ENCODE peak calls at places on chromosomes 5 and 9, in four cellular contexts. One of them, this sample, is unnamed.

GRCh38 chr9:126162611-126163381 is 163.8 kb upstream of the MVB12B start:
- DNase-seq in GM13977: no peak
- DNase-seq in glutamatergic neuron: no peak
- DNase-seq in endodermal cell: no peak
- DNase-seq in this sample: no peak

GRCh38 chr5:68285857-68286611 is 70.5 kb downstream of the PIK3R1 start:
- DNase-seq in endodermal cell: no peak
- DNase-seq in glutamatergic neuron: no peak
- DNase-seq in GM13977: peak; percentile 35
- DNase-seq in this sample: no peak

GRCh38 chr5:173919443-173919842 is 31.3 kb downstream of the CPEB4 start:
- DNase-seq in endodermal cell: no peak
- DNase-seq in GM13977: no peak
- DNase-seq in glutamatergic neuron: no peak
- DNase-seq in this sample: no peak

GRCh38 chr9:90801507-90802289 is at the start of gene SYK:
- DNase-seq in GM13977: no peak
- DNase-seq in endodermal cell: peak; percentile 84
- DNase-seq in glutamatergic neuron: peak; percentile 43
- DNase-seq in this sample: peak; percentile 57

GRCh38 chr5:134046801-134047707 is 42.3 kb upstream of the VDAC1 start:
- DNase-seq in GM13977: no peak
- DNase-seq in endodermal cell: peak; percentile 76
- DNase-seq in glutamatergic neuron: no peak
- DNase-seq in this sample: no peak

GRCh38 chr5:102638316-102638715 is 116.8 kb upstream of the PAM start:
- DNase-seq in GM13977: no peak
- DNase-seq in glutamatergic neuron: no peak
- DNase-seq in endodermal cell: no peak
- DNase-seq in this sample: no peak

GRCh38 chr5:133236976-133237375 is 185.2 kb downstream of the HSPA4 start:
- DNase-seq in glutamatergic neuron: no peak
- DNase-seq in endodermal cell: peak; percentile 42
- DNase-seq in GM13977: no peak
- DNase-seq in this sample: no peak

GRCh38 chr5:167912944-167913343 is 378.5 kb upstream of the WWC1 start:
- DNase-seq in GM13977: no peak
- DNase-seq in glutamatergic neuron: no peak
- DNase-seq in endodermal cell: no peak
- DNase-seq in this sample: no peak

GRCh38 chr5:113292535-113292934 is 142.3 kb downstream of the TSSK1B start:
- DNase-seq in endodermal cell: no peak
- DNase-seq in glutamatergic neuron: no peak
- DNase-seq in GM13977: no peak
- DNase-seq in this sample: no peak

DNA sequence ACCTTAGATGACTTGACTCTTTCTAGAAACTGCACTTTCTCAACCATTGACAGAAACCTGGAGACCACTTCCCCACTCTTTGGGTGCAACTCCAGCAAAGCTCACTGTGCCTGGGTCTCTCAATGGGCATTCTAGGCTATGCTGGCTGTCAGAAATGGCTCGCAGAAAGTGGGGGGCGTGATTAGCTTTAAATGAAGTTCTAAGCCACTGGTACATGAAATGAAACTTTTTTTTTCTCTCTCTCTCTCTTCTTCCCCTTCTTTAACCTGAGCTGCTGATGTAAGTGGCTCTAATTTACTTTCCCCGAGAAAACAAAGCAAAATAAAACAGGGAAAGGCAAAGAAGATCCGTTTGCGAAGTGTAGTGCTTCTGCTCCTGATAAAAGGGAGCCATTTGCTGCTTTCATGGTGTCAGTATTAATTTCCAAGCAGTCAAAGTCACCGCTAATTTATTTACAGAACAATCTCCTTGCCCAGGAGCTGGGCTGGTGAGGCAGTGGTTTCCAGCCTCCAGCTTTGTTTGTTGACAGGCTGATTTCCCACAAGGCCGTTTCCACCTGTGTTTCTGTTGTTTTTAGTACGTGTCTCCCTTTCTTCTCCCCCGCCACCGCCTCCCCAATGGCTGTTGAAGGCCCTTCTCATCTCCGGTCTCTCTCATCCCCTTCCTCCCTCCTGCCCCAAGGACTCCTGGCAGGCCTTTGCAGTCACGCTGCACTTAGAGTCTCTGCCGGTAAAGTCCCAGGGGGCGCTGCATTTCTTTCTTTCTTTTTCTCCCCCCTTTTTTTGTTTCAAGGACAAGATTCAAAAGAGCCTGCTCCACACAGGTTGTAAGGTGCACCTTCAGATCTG is 422.9 kb downstream of the EBF1 start:
- DNase-seq in GM13977: no peak
- DNase-seq in glutamatergic neuron: peak; percentile 38
- DNase-seq in endodermal cell: peak; percentile 84
- DNase-seq in this sample: peak; percentile 48
- TF ChIP-seq CTCF in GM13977: peak; percentile 24
- TF ChIP-seq CTCF in glutamatergic neuron: peak; percentile 20
- TF ChIP-seq CTCF in endodermal cell: peak; percentile 81
- TF ChIP-seq CTCF in this sample: peak; percentile 38

DNA sequence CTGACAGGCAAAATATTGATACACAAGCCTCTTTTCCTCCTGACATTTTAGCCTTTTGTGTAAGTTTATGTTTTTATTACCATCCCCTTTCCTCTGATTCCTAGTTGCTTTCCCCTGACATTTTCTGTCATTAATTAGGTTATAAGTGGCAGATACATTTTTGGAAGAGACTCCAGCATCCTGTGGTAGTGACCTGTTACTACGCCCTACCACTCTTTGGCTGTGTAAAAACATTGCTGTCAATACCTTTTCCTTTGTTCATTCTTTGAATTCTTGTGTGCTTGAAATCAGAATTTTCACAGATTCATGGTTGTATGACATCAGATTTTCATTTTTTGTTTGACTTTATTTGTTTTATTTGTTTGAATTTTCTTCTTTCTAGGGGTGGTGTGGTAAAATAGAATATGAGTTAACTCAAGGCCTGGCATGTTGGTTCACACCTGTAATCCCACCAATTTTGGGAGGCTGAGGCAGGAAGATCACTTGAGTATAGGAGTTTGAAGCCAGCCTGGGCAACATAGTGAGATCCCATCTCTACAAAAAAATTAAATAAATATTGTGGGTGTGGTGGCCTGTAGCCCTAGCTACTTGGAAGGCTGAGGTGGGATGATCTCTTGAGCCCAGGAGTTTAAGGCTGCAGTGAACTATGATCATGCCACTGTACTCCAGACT is 43.4 kb downstream of the UBE2R2 start:
- DNase-seq in glutamatergic neuron: no peak
- DNase-seq in GM13977: no peak
- DNase-seq in endodermal cell: no peak
- DNase-seq in this sample: no peak
- TF ChIP-seq CTCF in glutamatergic neuron: peak; percentile 31
- TF ChIP-seq CTCF in GM13977: no peak
- TF ChIP-seq CTCF in endodermal cell: peak; percentile 59
- TF ChIP-seq CTCF in this sample: peak; percentile 11

DNA sequence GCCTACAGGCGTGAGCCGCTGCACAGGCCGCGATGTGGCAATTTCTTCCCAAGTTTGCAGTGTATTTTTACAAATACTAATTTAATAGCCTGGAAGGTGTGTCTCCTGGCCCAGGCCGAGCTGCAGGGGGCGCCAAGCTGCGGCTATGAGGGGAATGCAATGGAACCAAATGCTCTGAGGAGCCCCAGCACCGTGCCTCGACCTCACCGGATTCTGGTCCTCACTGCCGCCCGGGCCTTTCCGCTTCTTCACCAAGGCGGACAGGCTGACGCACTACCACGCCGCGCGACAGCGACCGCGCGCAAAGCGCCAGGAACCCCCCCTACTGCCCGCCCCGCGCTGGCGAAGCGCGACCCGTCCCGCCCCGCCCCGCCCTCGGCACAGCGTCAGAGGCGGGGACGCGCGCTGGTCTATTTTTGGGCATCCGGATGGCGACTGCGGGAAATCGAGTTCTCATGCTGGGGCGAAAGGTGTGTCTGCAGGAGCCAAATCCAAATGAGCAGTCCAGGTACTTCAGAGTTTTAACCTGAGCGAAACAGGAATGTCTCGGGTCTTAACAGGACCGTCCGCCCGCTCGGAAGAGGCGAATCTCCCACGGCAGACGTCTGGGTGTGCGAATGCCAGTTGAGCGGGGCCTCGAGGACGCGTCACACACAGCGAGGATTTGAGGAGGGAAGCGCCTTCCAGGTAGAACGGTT is 31.7 kb upstream of the PRXL2C start:
- DNase-seq in GM13977: peak; percentile 44
- DNase-seq in glutamatergic neuron: peak; percentile 86
- DNase-seq in endodermal cell: peak; percentile 90
- DNase-seq in this sample: peak; percentile 57
- TF ChIP-seq CTCF in GM13977: no peak
- TF ChIP-seq CTCF in glutamatergic neuron: peak; percentile 73
- TF ChIP-seq CTCF in endodermal cell: peak; percentile 84
- TF ChIP-seq CTCF in this sample: peak; percentile 28

GRCh38 chr5:124652514-124652819 is 94.0 kb downstream of the ZNF608 start:
- DNase-seq in endodermal cell: no peak
- DNase-seq in glutamatergic neuron: no peak
- DNase-seq in GM13977: no peak
- DNase-seq in this sample: no peak

GRCh38 chr5:124654418-124654817 is 92.0 kb downstream of the ZNF608 start:
- DNase-seq in endodermal cell: no peak
- DNase-seq in GM13977: no peak
- DNase-seq in glutamatergic neuron: no peak
- DNase-seq in this sample: no peak

GRCh38 chr5:124650960-124651662 is 95.3 kb downstream of the ZNF608 start:
- DNase-seq in GM13977: no peak
- DNase-seq in glutamatergic neuron: no peak
- DNase-seq in endodermal cell: no peak
- DNase-seq in this sample: no peak

GRCh38 chr5:124651663-124652513 is 94.6 kb downstream of the ZNF608 start:
- DNase-seq in GM13977: peak; percentile 63
- DNase-seq in glutamatergic neuron: peak; percentile 86
- DNase-seq in endodermal cell: peak; percentile 93
- DNase-seq in this sample: peak; percentile 85

GRCh38 chr5:124652892-124653441 is 93.5 kb downstream of the ZNF608 start:
- DNase-seq in glutamatergic neuron: no peak
- DNase-seq in endodermal cell: no peak
- DNase-seq in GM13977: no peak
- DNase-seq in this sample: no peak
- TF ChIP-seq CTCF in glutamatergic neuron: no peak
- TF ChIP-seq CTCF in endodermal cell: no peak
- TF ChIP-seq CTCF in GM13977: no peak
- TF ChIP-seq CTCF in this sample: no peak

GRCh38 chr5:177327539-177328522 is 16.1 kb upstream of the MXD3 start:
- DNase-seq in GM13977: no peak
- DNase-seq in glutamatergic neuron: no peak
- DNase-seq in endodermal cell: no peak
- DNase-seq in this sample: no peak
- TF ChIP-seq CTCF in GM13977: no peak
- TF ChIP-seq CTCF in glutamatergic neuron: no peak
- TF ChIP-seq CTCF in endodermal cell: no peak
- TF ChIP-seq CTCF in this sample: no peak

GRCh38 chr9:111691686-111692329 is 30.4 kb downstream of the GNG10 start:
- DNase-seq in GM13977: no peak
- DNase-seq in glutamatergic neuron: no peak
- DNase-seq in endodermal cell: no peak
- DNase-seq in this sample: no peak
- TF ChIP-seq CTCF in GM13977: peak; percentile 29
- TF ChIP-seq CTCF in glutamatergic neuron: no peak
- TF ChIP-seq CTCF in endodermal cell: peak; percentile 62
- TF ChIP-seq CTCF in this sample: peak; percentile 17

GRCh38 chr5:51072937-51073336 is 310.3 kb upstream of the ISL1 start:
- DNase-seq in glutamatergic neuron: no peak
- DNase-seq in endodermal cell: no peak
- DNase-seq in GM13977: no peak
- DNase-seq in this sample: no peak
- TF ChIP-seq CTCF in glutamatergic neuron: no peak
- TF ChIP-seq CTCF in endodermal cell: no peak
- TF ChIP-seq CTCF in GM13977: no peak
- TF ChIP-seq CTCF in this sample: no peak

GRCh38 chr5:141121563-141121962 is at the start of gene PCDHB4:
- DNase-seq in GM13977: no peak
- DNase-seq in glutamatergic neuron: no peak
- DNase-seq in endodermal cell: peak; percentile 81
- DNase-seq in this sample: no peak
- TF ChIP-seq CTCF in GM13977: no peak
- TF ChIP-seq CTCF in glutamatergic neuron: peak; percentile 37
- TF ChIP-seq CTCF in endodermal cell: peak; percentile 85
- TF ChIP-seq CTCF in this sample: no peak

DNA sequence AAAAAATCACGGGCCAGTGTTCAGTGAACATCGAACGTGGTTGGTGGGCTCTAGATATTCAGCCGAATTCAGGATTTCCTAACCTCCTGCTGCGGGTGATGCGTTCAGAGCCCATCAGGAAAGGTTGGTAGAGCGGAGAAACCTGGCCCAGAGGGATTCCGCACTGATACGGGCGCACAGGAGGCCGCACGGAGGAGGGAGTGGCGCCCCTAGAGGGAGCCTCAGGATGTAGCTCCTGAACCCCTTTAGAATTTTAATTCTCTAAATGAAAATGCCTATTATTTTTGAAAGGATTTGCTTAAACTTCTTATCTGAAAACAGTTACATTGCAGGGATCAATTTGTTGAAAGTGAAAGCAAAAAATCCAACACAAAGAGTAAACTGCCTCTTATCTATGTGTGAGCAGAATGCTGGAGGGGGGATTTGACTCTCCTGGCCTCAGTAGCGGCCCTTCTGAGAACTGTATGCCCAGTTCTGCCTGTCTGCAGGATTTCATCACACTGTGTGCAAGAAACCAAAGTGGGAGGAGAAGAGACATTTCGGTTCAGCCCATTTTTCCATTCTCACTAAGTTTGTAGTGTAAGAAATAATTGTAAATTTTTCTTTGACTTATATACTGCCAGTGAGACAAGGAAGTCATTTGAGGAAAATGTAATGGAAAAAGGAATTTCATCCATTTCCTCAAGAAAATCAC is 75.9 kb downstream of the TENT4A start:
- DNase-seq in endodermal cell: peak; percentile 66
- DNase-seq in GM13977: no peak
- DNase-seq in glutamatergic neuron: no peak
- DNase-seq in this sample: no peak
- TF ChIP-seq CTCF in endodermal cell: peak; percentile 76
- TF ChIP-seq CTCF in GM13977: no peak
- TF ChIP-seq CTCF in glutamatergic neuron: no peak
- TF ChIP-seq CTCF in this sample: no peak

This sample was measured in nephron progenitor cell.